ENCODE peak calls at places on chromosome 6, in six cellular contexts. L is stimulated activated CD4-positive, alpha-beta T cell treated with anti-CD3 and anti-CD28 coated beads, Interleukin-2, amount 100 ng/mL, for 24 hours; G is H54; Y is stimulated activated CD8-positive, alpha-beta memory T cell treated with anti-CD3 and anti-CD28 coated beads, Interleukin-7, amount 100 ng/mL, for 1 hour; N is brain microvascular endothelial cell; B is OCI-LY7. K is an unnamed sample.

GRCh38 chr6:38492031-38492430 is 147.7 kb downstream of the BTBD9 start:
- DNase-seq in N (no peak), Y (no peak), G (no peak), B (no peak), L (no peak), K (no peak)

GRCh38 chr6:131130546-131130925 is 4.7 kb upstream of the AKAP7 start:
- DNase-seq in L (no peak), G (no peak), B (no peak), Y (no peak), N (no peak), K (no peak)

GRCh38 chr6:72953901-72954494 is 271.3 kb downstream of the KHDC1L start:
- DNase-seq in N (peak; percentile 47), G (no peak), L (no peak), B (no peak), Y (no peak), K (no peak)

GRCh38 chr6:33850294-33850693 is 46.5 kb upstream of the MLN start:
- DNase-seq in Y (no peak), N (no peak), G (no peak), L (no peak), B (no peak), K (no peak)

GRCh38 chr6:5665173-5665572 is 341.6 kb downstream of the NRN1 start:
- DNase-seq in G (no peak), Y (no peak), L (peak; percentile 5), N (no peak), B (peak; percentile 81), K (no peak)

GRCh38 chr6:30836957-30837356 is 47.4 kb upstream of the DDR1 start:
- DNase-seq in Y (no peak), L (no peak), B (no peak), N (no peak), G (no peak), K (no peak)

GRCh38 chr6:136491674-136492235 is 58.5 kb downstream of the MAP7 start:
- DNase-seq in L (no peak), N (no peak), G (no peak), Y (no peak), B (no peak), K (no peak)

GRCh38 chr6:33839399-33840063 is 35.7 kb upstream of the MLN start:
- DNase-seq in G (no peak), Y (no peak), L (no peak), B (no peak), N (no peak), K (no peak)

GRCh38 chr6:70673601-70674000 is 5.9 kb downstream of the SMAP1 start:
- DNase-seq in Y (no peak), N (peak; percentile 56), G (peak; percentile 31), L (no peak), B (no peak), K (no peak)

GRCh38 chr6:142861711-142862110 is 83.3 kb downstream of the HIVEP2 start:
- DNase-seq in N (no peak), G (no peak), B (peak; percentile 64), L (no peak), Y (no peak), K (no peak)